ENCODE peak calls at places on chromosomes 11 and 22, in ten cellular contexts. M is mucosa of gallbladder; X is H54; K is RCC 7860; H is activated naive CD8-positive, alpha-beta T cell treated with anti-CD3 and anti-CD28 coated beads, Interleukin-2, amount 50 U/mL, for 24 hours; C is tibial artery; T is activated T-cell treated with anti-CD3 and anti-CD28 coated beads, Interleukin-2, amount 50 U/mL, for 48 hours; D is AG04450; B is MM.1S; S is left ventricle myocardium inferior. I is an unnamed sample.

GRCh38 chr11:10654211-10655150 is 39.1 kb downstream of the IRAG1 start:
- DNase-seq in T (peak), S (no peak), C (no peak), M (no peak), X (peak), D (no peak), H (peak), B (peak), K (peak), I (peak)

GRCh38 chr11:125105921-125106320 is 5.5 kb downstream of the TMEM218 start:
- DNase-seq in T (no peak), H (no peak), K (no peak), X (no peak), D (no peak), B (peak), M (no peak), C (no peak), S (no peak), I (no peak)

GRCh38 chr11:14539867-14540475 is 19.8 kb upstream of the PSMA1 start:
- DNase-seq in C (no peak), H (no peak), T (no peak), M (no peak), K (no peak), D (no peak), S (no peak), X (no peak), B (no peak), I (no peak)

GRCh38 chr11:5966958-5967357 is 1.3 kb downstream of the OR56A5 start:
- DNase-seq in T (no peak), H (no peak), K (no peak), S (no peak), X (no peak), B (no peak), M (no peak), D (no peak), C (no peak), I (no peak)

GRCh38 chr11:73383249-73384126 is 7.3 kb downstream of the RELT start:
- DNase-seq in D (no peak), C (no peak), H (no peak), S (no peak), K (no peak), T (no peak), M (peak), B (no peak), X (no peak), I (no peak)

GRCh38 chr22:48960981-48961655 is 866.6 kb downstream of the BRD1 start:
- DNase-seq in T (no peak), H (no peak), C (no peak), D (no peak), S (peak), M (no peak), K (no peak), B (no peak), X (no peak), I (no peak)

GRCh38 chr11:45609337-45609736 is 56.1 kb downstream of the CHST1 start:
- DNase-seq in S (no peak), M (no peak), D (no peak), X (no peak), K (no peak), C (no peak), T (no peak), H (no peak), B (no peak), I (no peak)

GRCh38 chr22:26689553-26690301 is 32.3 kb downstream of the MIAT start:
- DNase-seq in M (no peak), T (no peak), H (no peak), S (no peak), B (no peak), K (no peak), C (no peak), D (no peak), X (no peak), I (no peak)

GRCh38 chr22:32426881-32427280 is 14.8 kb upstream of the RTCB start:
- DNase-seq in T (no peak), S (no peak), H (no peak), C (no peak), D (no peak), M (no peak), K (no peak), X (no peak), B (no peak), I (no peak)

GRCh38 chr11:92050305-92050704 is 174.3 kb upstream of the FAT3 start:
- DNase-seq in S (no peak), T (no peak), B (no peak), M (peak), H (no peak), K (no peak), X (no peak), D (no peak), C (no peak), I (no peak)

GRCh38 chr22:17536269-17536668 is 27.0 kb upstream of the SLC25A18 start:
- DNase-seq in K (no peak), S (no peak), M (peak), H (no peak), D (no peak), X (no peak), B (no peak), C (no peak), T (no peak), I (no peak)

GRCh38 chr11:43508511-43508918 is 149.8 kb downstream of the TTC17 start:
- DNase-seq in B (no peak), D (no peak), T (peak), K (peak), S (no peak), C (no peak), X (peak), M (no peak), H (no peak), I (no peak)

GRCh38 chr22:44862981-44863860 is 110.8 kb downstream of the ARHGAP8 start:
- DNase-seq in B (no peak), X (no peak), M (no peak), S (no peak), D (no peak), T (no peak), K (no peak), C (no peak), H (no peak), I (no peak)

GRCh38 chr22:40196628-40197027 is 18.9 kb downstream of the TNRC6B start:
- DNase-seq in S (no peak), D (peak), K (peak), C (no peak), B (no peak), T (peak), M (no peak), H (peak), X (peak), I (no peak)

GRCh38 chr11:31323145-31323544 is 46.4 kb downstream of the DCDC1 start:
- DNase-seq in B (no peak), S (no peak), D (no peak), M (no peak), H (no peak), K (no peak), T (no peak), C (no peak), X (no peak), I (no peak)

GRCh38 chr11:105046898-105047579 is 1.9 kb upstream of the CARD16 start:
- DNase-seq in T (no peak), X (peak), B (no peak), S (no peak), H (no peak), D (peak), K (peak), M (peak), C (no peak), I (peak)

GRCh38 chr11:66448523-66448922 is 9.9 kb upstream of the MRPL11 start:
- DNase-seq in D (no peak), M (no peak), T (no peak), K (no peak), X (no peak), H (no peak), C (no peak), B (no peak), S (no peak), I (no peak)

GRCh38 chr11:71527576-71528210 is 626 bp downstream of the KRTAP5-7 start:
- DNase-seq in X (no peak), C (no peak), M (no peak), K (no peak), D (no peak), T (no peak), B (no peak), S (no peak), H (no peak), I (no peak)

GRCh38 chr11:68120212-68121066 is 749 bp downstream of the CHKA start:
- DNase-seq in H (peak), C (peak), D (no peak), X (peak), K (no peak), B (peak), M (peak), T (peak), S (peak), I (peak)

GRCh38 chr22:35315855-35316745 is 16.4 kb downstream of the TOM1 start:
- DNase-seq in D (no peak), M (peak), K (no peak), T (no peak), X (no peak), C (peak), H (no peak), S (peak), B (no peak), I (no peak)

GRCh38 chr11:27423125-27423524 is 49.5 kb downstream of the LGR4 start:
- DNase-seq in H (no peak), M (peak), B (no peak), D (peak), T (no peak), K (no peak), S (peak), X (no peak), C (peak), I (no peak)

GRCh38 chr11:126637800-126638175 is 282.3 kb downstream of the ST3GAL4 start:
- DNase-seq in T (no peak), H (no peak), X (no peak), K (no peak), D (peak), C (no peak), B (no peak), M (no peak), S (no peak), I (no peak)

GRCh38 chr11:113896156-113896879 is 8.3 kb upstream of the HTR3B start:
- DNase-seq in S (no peak), D (no peak), T (peak), H (peak), K (no peak), C (peak), X (no peak), M (peak), B (no peak), I (no peak)

GRCh38 chr11:71500601-71501021 is 26.5 kb upstream of the KRTAP5-7 start:
- DNase-seq in X (peak), D (no peak), K (peak), M (peak), B (no peak), S (peak), H (no peak), T (no peak), C (no peak), I (no peak)

GRCh38 chr11:16806791-16807190 is 68.3 kb downstream of the C11orf58 start:
- DNase-seq in D (peak), X (no peak), H (no peak), S (peak), T (no peak), B (no peak), K (no peak), M (no peak), C (no peak), I (no peak)

GRCh38 chr11:41622707-41623359 is 163.4 kb upstream of the LRRC4C start:
- DNase-seq in H (no peak), T (no peak), B (no peak), X (no peak), S (no peak), M (no peak), D (no peak), K (no peak), C (no peak), I (no peak)

GRCh38 chr11:85886089-85887056 is 31.2 kb downstream of the CCDC83 start:
- DNase-seq in X (no peak), M (no peak), H (no peak), D (no peak), K (no peak), T (no peak), S (no peak), B (no peak), C (no peak), I (no peak)

GRCh38 chr11:20672575-20672974 is 3.2 kb downstream of the NELL1 start:
- DNase-seq in H (no peak), D (no peak), K (no peak), B (peak), M (no peak), S (no peak), X (no peak), C (no peak), T (no peak), I (no peak)

GRCh38 chr22:22070371-22070824 is 87.8 kb upstream of the TOP3B start:
- DNase-seq in D (no peak), B (no peak), S (no peak), M (no peak), K (no peak), H (no peak), X (no peak), T (no peak), C (no peak), I (no peak)

GRCh38 chr11:111714522-111714921 is 51.7 kb downstream of the PPP2R1B start:
- DNase-seq in H (no peak), M (no peak), B (no peak), C (no peak), X (no peak), K (no peak), T (no peak), S (no peak), D (no peak), I (no peak)

GRCh38 chr22:22380098-22381030 is 128.2 kb downstream of the ZNF280B start:
- DNase-seq in C (no peak), X (no peak), B (peak), T (no peak), D (no peak), H (no peak), K (no peak), M (no peak), S (no peak), I (no peak)

GRCh38 chr22:49431559-49431958 is 396.1 kb downstream of the BRD1 start:
- DNase-seq in M (no peak), K (no peak), D (no peak), B (no peak), X (no peak), H (no peak), C (no peak), S (no peak), T (no peak), I (no peak)

GRCh38 chr22:18954333-18954732 is 18.2 kb upstream of the PRODH start:
- DNase-seq in S (peak), D (peak), M (peak), K (peak), H (peak), T (peak), B (peak), X (peak), C (peak), I (peak)

GRCh38 chr11:94130589-94131362 is 2.1 kb downstream of the PANX1 start:
- DNase-seq in X (no peak), M (no peak), H (no peak), K (no peak), S (no peak), D (no peak), B (no peak), C (peak), T (no peak), I (no peak)

GRCh38 chr11:33842236-33842915 is 49.5 kb downstream of the LMO2 start:
- DNase-seq in C (no peak), B (no peak), T (no peak), X (no peak), D (no peak), K (no peak), H (no peak), S (no peak), M (no peak), I (no peak)

GRCh38 chr22:38219644-38220043 is 17.9 kb downstream of the MAFF start:
- DNase-seq in B (no peak), T (no peak), M (no peak), S (no peak), K (no peak), X (no peak), C (no peak), H (no peak), D (no peak), I (no peak)

GRCh38 chr11:17770048-17770652 is 35.6 kb downstream of the KCNC1 start:
- DNase-seq in H (peak), S (no peak), M (no peak), B (no peak), D (no peak), T (peak), X (no peak), C (no peak), K (no peak), I (no peak)

GRCh38 chr22:37273846-37274225 is 8.5 kb upstream of the CYTH4 start:
- DNase-seq in D (no peak), X (no peak), K (no peak), B (no peak), M (no peak), T (no peak), H (no peak), S (no peak), C (no peak), I (no peak)